ENCODE peak calls at places on chromosomes 5 and 9, in four cellular contexts. Y, W, F and K are unnamed samples.

GRCh38 chr9:16245756-16246440 is 624.6 kb downstream of the BNC2 start:
- DNase-seq in Y (no peak), W (no peak), F (no peak), K (no peak)

GRCh38 chr9:96503918-96504317 is 53.9 kb downstream of the HABP4 start:
- DNase-seq in Y (no peak), W (no peak), F (no peak), K (no peak)

GRCh38 chr9:114662081-114662989 is 4.7 kb upstream of the TEX53 start:
- DNase-seq in Y (no peak), W (peak), F (no peak), K (no peak)

GRCh38 chr9:16626577-16627130 is 243.8 kb downstream of the BNC2 start:
- DNase-seq in Y (peak), W (no peak), F (peak), K (no peak)

GRCh38 chr5:134568761-134569725 is 43.6 kb downstream of the JADE2 start:
- DNase-seq in Y (no peak), W (peak), F (peak), K (peak)

GRCh38 chr5:14816999-14817761 is 54.4 kb downstream of the ANKH start:
- DNase-seq in Y (peak), W (no peak), F (no peak), K (no peak)

GRCh38 chr5:77449277-77449676 is 42.8 kb downstream of the WDR41 start:
- DNase-seq in Y (no peak), W (no peak), F (no peak), K (no peak)

GRCh38 chr5:107519900-107520354 is 150.8 kb downstream of the EFNA5 start:
- DNase-seq in Y (no peak), W (no peak), F (no peak), K (no peak)

GRCh38 chr9:131204285-131204684 is 72.0 kb downstream of the FAM78A start:
- DNase-seq in Y (no peak), W (no peak), F (no peak), K (no peak)

GRCh38 chr9:73775757-73776156 is 624.1 kb downstream of the ANXA1 start:
- DNase-seq in Y (no peak), W (no peak), F (no peak), K (no peak)

GRCh38 chr5:57776035-57776434 is 293.4 kb upstream of the ACTBL2 start:
- DNase-seq in Y (peak), W (no peak), F (no peak), K (no peak)

GRCh38 chr9:129761901-129762359 is 9.1 kb upstream of the PTGES start:
- DNase-seq in Y (peak), W (no peak), F (no peak), K (no peak)

GRCh38 chr5:166695311-166695710 is 1596.1 kb upstream of the WWC1 start:
- DNase-seq in Y (no peak), W (no peak), F (no peak), K (no peak)

GRCh38 chr5:132371603-132371994 is 2.1 kb downstream of the SLC22A5 start:
- DNase-seq in Y (no peak), W (no peak), F (no peak), K (no peak)

GRCh38 chr9:116713266-116713665 is 26.2 kb downstream of the TRIM32 start:
- DNase-seq in Y (no peak), W (no peak), F (no peak), K (no peak)

GRCh38 chr5:93924628-93925027 is 183.2 kb upstream of the POU5F2 start:
- DNase-seq in Y (no peak), W (no peak), F (no peak), K (no peak)

GRCh38 chr9:127977877-127978647 is 2.7 kb downstream of the EEIG1 start:
- DNase-seq in Y (peak), W (peak), F (peak), K (no peak)

GRCh38 chr5:76383126-76383825 is 19.8 kb upstream of the IQGAP2 start:
- DNase-seq in Y (no peak), W (no peak), F (no peak), K (no peak)

GRCh38 chr5:171409164-171410136 is 10.0 kb upstream of the FGF18 start:
- DNase-seq in Y (no peak), W (no peak), F (no peak), K (no peak)

GRCh38 chr5:135739383-135739961 is 95.0 kb upstream of the SLC25A48 start:
- DNase-seq in Y (no peak), W (no peak), F (no peak), K (no peak)

GRCh38 chr9:2053883-2054845 is 39.0 kb downstream of the SMARCA2 start:
- DNase-seq in Y (no peak), W (peak), F (peak), K (peak)
- H3K27ac ChIP-seq in Y (no peak), W (peak), F (peak), K (no peak)

GRCh38 chr5:159184858-159185381 is 24.4 kb downstream of the RNF145 start:
- DNase-seq in Y (peak), W (no peak), F (no peak), K (no peak)

GRCh38 chr5:159181152-159181551 is 28.2 kb downstream of the RNF145 start:
- DNase-seq in Y (no peak), W (no peak), F (no peak), K (no peak)

GRCh38 chr5:159183247-159183646 is 26.1 kb downstream of the RNF145 start:
- DNase-seq in Y (no peak), W (no peak), F (no peak), K (no peak)

GRCh38 chr5:159184236-159184635 is 25.1 kb downstream of the RNF145 start:
- DNase-seq in Y (peak), W (no peak), F (no peak), K (no peak)

DNA sequence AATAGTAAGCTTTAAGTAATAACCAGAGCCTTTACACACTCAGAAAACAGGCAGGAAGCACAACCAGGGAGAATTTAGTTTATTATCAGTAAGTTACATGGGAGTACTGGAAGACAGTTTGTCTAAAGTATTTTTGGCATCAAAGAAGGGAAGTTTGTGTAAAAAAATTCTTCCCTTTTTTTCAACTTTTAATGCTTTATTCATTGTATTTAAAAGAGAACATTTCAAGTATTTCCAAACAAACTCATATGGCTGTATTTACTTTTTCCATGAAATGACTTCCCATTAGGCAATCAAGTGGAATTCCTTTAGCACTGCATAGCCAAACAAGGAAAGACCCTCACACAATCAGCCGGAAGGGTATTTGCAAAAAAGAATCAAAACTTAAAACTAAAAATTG is 26.7 kb downstream of the RNF145 start:
- DNase-seq in Y (peak), W (no peak), F (no peak), K (no peak)
- H3K27ac ChIP-seq in Y (no peak), W (no peak), F (no peak), K (no peak)

DNA sequence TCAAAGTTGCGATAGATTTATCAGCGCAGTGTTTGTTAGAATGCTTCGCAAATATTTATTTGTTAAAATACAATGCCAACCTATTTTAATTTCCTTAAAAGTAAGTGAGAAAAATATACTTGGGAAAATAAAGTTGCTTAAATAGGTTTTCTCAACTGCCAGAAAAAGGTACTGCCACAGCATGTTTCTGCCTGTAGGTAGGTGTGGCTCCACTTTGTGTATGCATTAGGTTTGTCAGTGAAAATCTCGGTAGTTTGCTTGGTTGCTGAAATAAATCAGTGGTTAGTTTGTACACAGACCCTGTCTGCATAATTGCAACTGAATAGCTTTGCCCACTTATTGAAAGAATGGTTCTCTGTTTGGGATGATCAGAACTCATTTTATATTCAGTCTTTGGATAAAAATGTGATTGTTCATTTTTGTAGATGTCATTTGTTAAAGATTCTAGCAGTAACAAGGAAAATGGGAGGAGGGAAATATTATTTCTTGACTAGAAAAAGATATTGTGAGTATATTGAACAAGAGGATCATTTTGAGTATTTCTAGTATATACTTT is 25.7 kb downstream of the C9orf85 start:
- DNase-seq in Y (no peak), W (no peak), F (no peak), K (peak)
- H3K27ac ChIP-seq in Y (no peak), W (peak), F (no peak), K (peak)

DNA sequence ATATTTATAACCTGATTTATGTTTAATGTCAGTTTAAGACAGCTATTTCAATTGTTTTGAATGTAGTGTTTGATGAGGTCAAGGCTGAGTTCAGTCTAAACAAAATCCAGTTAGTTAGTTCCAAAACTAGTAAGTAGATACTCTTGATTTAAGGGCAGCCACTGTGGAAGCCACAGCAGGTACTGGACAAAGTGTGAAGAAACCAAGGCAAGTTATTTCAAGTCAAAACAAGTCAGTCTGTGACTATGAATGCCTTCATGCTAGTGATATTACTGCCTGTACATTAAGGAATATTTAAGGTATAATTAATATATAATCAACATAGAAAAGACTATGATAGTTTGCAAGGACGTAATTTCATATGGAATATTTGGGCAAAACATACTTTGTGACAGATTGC is 362.3 kb downstream of the DMRTA1 start:
- DNase-seq in Y (no peak), W (no peak), F (no peak), K (no peak)
- H3K27ac ChIP-seq in Y (no peak), W (no peak), F (no peak), K (no peak)

GRCh38 chr9:35828716-35829083 is at the start of gene FAM221B:
- DNase-seq in Y (no peak), W (peak), F (no peak), K (peak)
- H3K27ac ChIP-seq in Y (peak), W (peak), F (peak), K (peak)

DNA sequence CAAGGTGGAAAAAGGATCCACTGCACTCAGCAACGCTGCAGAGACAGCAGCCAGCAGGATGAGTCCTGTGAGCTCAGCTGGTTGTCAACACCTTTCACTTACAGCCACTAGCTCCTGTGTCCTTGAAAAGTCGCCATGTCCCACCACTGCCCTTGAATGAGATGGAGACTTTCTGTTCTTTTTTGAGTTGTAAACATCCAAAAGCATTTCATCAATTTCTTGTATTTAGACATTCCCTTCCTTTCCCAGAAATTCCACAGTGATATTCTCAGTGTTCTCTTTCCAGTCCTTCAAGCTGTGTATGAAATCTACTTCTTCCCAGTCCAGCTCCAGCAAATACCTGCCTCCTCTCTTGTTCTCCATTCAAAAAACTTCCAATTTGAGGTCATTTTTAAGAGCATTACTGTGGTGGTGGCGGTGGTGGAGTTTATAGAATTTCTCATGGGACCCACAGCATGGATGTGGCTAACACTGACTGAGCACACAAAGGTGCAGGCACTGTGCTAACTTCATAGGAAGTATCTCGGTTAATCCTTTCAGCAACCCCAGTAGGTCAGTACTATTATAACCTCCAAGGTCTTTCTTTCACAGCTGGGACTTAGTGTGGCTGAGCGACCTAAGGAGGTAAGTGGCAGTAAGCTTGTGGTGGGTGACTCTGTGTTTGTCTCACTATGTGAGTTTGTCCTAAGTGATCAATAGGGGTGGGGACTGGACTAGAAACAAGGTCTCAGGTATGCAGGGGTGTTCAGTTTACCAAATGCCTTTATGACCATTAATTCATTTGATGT is 15.0 kb upstream of the GPX3 start:
- DNase-seq in Y (no peak), W (no peak), F (peak), K (no peak)
- H3K27ac ChIP-seq in Y (peak), W (no peak), F (peak), K (no peak)

GRCh38 chr9:35774907-35775635 is 16.3 kb upstream of the NPR2 start:
- DNase-seq in Y (no peak), W (no peak), F (peak), K (no peak)
- H3K27ac ChIP-seq in Y (no peak), W (no peak), F (no peak), K (no peak)

GRCh38 chr9:137638680-137639079 is 19.9 kb downstream of the EHMT1 start:
- DNase-seq in Y (no peak), W (no peak), F (no peak), K (no peak)

GRCh38 chr9:137642118-137642601 is 23.4 kb downstream of the EHMT1 start:
- DNase-seq in Y (no peak), W (no peak), F (no peak), K (no peak)

GRCh38 chr9:137640862-137641261 is 22.1 kb downstream of the EHMT1 start:
- DNase-seq in Y (no peak), W (no peak), F (no peak), K (no peak)

GRCh38 chr9:137642892-137643291 is 24.1 kb downstream of the EHMT1 start:
- DNase-seq in Y (no peak), W (no peak), F (no peak), K (no peak)

GRCh38 chr9:137639303-137640051 is 20.7 kb downstream of the EHMT1 start:
- DNase-seq in Y (no peak), W (no peak), F (no peak), K (no peak)
- H3K27ac ChIP-seq in Y (no peak), W (no peak), F (no peak), K (no peak)

DNA sequence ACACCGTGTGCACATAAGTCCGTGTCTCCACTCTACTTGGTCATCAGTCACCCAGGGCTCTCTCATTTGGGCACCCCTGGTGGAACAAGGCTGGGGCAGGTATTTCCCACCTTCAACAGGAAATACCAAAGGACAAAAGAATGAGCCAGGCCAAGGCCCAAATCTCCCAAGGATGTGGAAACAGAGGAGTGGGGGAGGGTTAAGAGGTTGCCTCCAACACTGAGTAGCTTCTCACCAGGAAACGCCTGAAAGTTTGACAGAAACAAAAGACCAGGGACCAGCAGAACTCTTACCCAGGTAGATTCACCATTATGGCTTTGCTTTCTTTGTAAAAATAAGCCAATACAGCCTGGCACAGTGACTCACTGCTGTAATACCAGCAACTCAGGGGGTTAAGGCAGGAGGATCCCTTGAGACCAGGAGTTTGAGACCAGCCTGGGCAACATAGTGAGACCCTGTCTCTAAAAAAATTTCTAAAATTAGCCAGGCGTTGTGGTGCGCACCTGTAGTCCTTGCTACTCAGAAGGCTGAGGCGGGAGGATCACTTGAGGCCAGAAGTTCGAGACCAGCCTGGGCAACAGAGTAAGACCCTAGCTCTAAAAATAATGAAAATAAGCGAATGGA is 12.7 kb downstream of the SLC1A3 start:
- DNase-seq in Y (no peak), W (no peak), F (no peak), K (no peak)
- H3K27ac ChIP-seq in Y (no peak), W (no peak), F (no peak), K (no peak)

DNA sequence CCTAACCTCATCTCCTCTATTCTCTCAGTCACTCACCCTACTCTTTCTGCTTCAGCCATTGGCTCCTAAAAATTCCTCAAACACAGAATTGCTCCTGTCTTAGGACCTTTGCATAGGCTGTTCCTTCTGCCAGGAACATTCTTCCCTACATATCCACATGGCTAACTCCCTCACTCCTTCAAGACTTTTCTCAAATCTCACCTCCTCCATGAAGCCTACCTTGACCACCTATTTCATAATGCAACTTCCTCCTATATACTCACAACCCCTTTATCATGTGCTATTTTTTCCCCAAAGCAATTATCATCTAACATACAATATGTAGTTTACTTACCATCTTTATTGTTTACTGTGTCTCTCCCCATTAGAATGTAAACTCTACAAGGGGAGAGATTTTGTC is 45.8 kb downstream of the ARL15 start:
- DNase-seq in Y (no peak), W (no peak), F (no peak), K (no peak)
- H3K27ac ChIP-seq in Y (no peak), W (no peak), F (no peak), K (no peak)